ENCODE peak calls at places on chromosomes 7 and 10, in five cellular contexts. Q, B, V, W and R are unnamed samples.

GRCh38 chr7:116560021-116560970 is 35.5 kb downstream of the CAV1 start:
- DNase-seq in V (no peak), W (no peak), B (no peak), Q (no peak), R (no peak)

GRCh38 chr10:19937989-19938388 is 121.8 kb downstream of the PLXDC2 start:
- DNase-seq in B (no peak), W (no peak), Q (no peak), V (no peak), R (no peak)

GRCh38 chr7:47453093-47454056 is 128.5 kb downstream of the TNS3 start:
- DNase-seq in V (peak), B (peak), W (peak), Q (peak), R (peak)

GRCh38 chr7:41148521-41148951 is 554.4 kb downstream of the INHBA start:
- DNase-seq in W (no peak), V (no peak), Q (no peak), B (peak), R (no peak)

GRCh38 chr7:17598846-17599245 is 300.4 kb downstream of the AHR start:
- DNase-seq in V (no peak), Q (no peak), B (no peak), W (no peak), R (no peak)

GRCh38 chr10:12993595-12993994 is 7.9 kb downstream of the CCDC3 start:
- DNase-seq in Q (no peak), V (no peak), W (no peak), B (no peak), R (no peak)

GRCh38 chr7:15685358-15686181 is 913 bp downstream of the MEOX2 start:
- DNase-seq in Q (no peak), B (peak), V (peak), W (peak), R (peak)

GRCh38 chr7:149838992-149839408 is 825 bp downstream of the ZNF862 start:
- DNase-seq in Q (no peak), B (peak), W (no peak), V (peak), R (no peak)

GRCh38 chr10:34880817-34881216 is 65.7 kb upstream of the PARD3 start:
- DNase-seq in V (no peak), W (no peak), Q (no peak), B (no peak), R (no peak)

GRCh38 chr7:23276381-23276780 is 22.8 kb upstream of the MALSU1 start:
- DNase-seq in W (no peak), B (no peak), V (no peak), Q (no peak), R (no peak)

GRCh38 chr10:105352827-105353226 is 711.7 kb downstream of the SORCS3 start:
- DNase-seq in V (no peak), W (no peak), Q (no peak), B (no peak), R (no peak)

GRCh38 chr10:124558339-124558685 is 96.7 kb downstream of the LHPP start:
- DNase-seq in Q (no peak), V (no peak), W (no peak), B (no peak), R (no peak)

GRCh38 chr7:73425356-73425983 is 8.1 kb upstream of the FZD9 start:
- DNase-seq in V (no peak), Q (no peak), W (no peak), B (no peak), R (no peak)

DNA sequence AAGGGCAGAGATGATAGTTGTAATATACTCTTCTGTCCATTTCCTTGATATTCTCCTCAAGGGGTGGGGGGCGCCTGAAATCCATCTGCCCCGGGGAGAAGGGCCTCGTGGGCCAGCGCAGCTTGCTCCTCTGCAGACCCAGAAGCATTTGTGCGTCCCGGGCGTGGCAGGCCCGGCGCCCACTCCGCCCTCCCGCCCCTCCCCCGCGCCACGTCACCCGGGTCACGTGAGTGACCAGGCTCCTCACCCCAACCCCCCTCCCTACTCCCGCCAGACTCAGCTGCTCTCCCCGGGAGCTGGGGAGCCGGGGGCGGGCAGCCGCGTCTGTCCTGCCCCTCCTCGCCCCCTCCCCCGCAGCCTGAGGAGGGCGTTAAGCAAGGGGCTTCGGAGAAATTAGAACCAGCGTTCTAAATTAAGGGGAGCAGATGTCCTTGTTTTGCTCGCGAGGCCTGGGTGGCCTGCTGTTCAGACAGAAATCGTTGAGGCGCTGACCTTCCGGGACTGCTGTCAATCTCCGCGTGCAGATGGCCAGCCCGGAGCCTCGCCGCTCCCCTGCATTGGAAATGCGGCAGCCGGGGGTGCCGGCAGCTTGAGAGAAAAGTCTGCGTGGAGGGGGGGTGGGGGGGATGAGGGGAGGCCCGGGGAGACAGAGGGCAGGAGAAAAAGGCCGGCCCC is 102.1 kb upstream of the ZNF438 start:
- DNase-seq in B (peak), Q (peak), W (peak), V (peak), R (peak)
- TF ChIP-seq POLR2A in B (no peak), Q (no peak), W (peak), V (peak), R (peak)

GRCh38 chr7:156207306-156207705 is 395.0 kb upstream of the SHH start:
- DNase-seq in V (no peak), W (no peak), Q (no peak), B (no peak), R (no peak)
- TF ChIP-seq POLR2A in V (no peak), W (no peak), Q (no peak), B (no peak), R (no peak)

GRCh38 chr7:35520810-35521059 is 174.2 kb downstream of the HERPUD2 start:
- DNase-seq in W (no peak), Q (no peak), V (no peak), B (no peak), R (no peak)

GRCh38 chr7:35516498-35516897 is 178.4 kb downstream of the HERPUD2 start:
- DNase-seq in W (no peak), B (no peak), V (no peak), Q (no peak), R (no peak)

GRCh38 chr7:35519971-35520809 is 174.7 kb downstream of the HERPUD2 start:
- DNase-seq in W (peak), Q (peak), B (peak), V (peak), R (peak)

GRCh38 chr7:35513828-35514227 is 181.1 kb downstream of the HERPUD2 start:
- DNase-seq in V (no peak), B (no peak), W (no peak), Q (no peak), R (no peak)

DNA sequence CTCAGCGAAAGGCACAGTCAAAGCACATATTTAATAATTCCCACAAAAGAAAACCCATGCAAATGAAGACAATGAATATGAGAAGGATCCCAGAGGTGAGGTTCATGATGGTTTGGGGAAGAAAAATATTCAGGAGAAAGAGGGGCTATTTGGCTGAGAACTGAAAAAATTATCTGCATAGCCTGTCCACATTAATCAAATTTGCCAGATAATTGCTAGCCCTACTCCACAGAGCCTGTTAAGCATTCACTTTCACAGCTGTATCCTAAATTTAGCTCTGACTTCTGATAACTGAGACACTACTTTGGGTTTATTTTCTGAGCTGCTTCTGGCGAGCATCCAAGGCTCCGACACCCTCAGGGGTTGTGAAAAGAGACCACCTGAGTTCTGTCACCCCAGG is 176.2 kb downstream of the HERPUD2 start:
- DNase-seq in B (no peak), V (no peak), W (no peak), Q (no peak), R (no peak)
- TF ChIP-seq POLR2A in B (no peak), V (no peak), W (no peak), Q (no peak), R (no peak)

GRCh38 chr7:103317009-103317408 is 19.8 kb downstream of the PMPCB start:
- DNase-seq in Q (no peak), W (no peak), V (no peak), B (no peak), R (no peak)
- TF ChIP-seq POLR2A in Q (no peak), W (no peak), V (no peak), B (no peak), R (no peak)

DNA sequence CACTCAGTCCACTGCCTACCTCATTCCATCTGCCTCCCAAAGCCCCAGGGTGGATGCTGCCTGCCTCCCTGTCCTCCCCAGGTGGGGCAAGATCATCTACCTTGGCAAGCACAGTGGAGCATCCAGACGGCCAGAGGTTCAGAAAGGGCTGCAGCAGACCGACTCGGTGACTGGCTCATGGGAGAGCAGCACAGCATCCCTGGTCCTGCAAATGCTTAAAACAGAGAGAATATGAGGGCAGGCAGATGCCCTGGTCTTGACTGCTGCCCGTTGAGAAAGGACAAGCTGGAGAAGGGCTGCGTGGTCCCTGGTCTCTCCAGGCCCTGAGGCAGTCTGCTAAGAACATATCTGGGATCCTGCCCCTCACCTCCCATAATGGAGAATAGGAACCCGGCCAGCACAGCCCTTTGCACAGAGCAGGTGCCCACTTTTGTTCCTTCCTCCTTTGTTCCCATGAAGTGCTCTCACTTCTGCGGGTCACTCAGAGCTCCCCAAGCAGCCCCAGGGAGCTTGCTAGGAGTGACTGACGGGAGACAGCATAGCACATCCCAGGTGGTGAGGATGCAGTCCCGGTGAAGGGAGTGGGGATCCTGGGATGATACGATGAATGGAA is 1.4 kb downstream of the HPS1 start:
- DNase-seq in B (no peak), V (no peak), Q (no peak), W (no peak), R (no peak)
- TF ChIP-seq POLR2A in B (no peak), V (no peak), Q (no peak), W (no peak), R (no peak)

DNA sequence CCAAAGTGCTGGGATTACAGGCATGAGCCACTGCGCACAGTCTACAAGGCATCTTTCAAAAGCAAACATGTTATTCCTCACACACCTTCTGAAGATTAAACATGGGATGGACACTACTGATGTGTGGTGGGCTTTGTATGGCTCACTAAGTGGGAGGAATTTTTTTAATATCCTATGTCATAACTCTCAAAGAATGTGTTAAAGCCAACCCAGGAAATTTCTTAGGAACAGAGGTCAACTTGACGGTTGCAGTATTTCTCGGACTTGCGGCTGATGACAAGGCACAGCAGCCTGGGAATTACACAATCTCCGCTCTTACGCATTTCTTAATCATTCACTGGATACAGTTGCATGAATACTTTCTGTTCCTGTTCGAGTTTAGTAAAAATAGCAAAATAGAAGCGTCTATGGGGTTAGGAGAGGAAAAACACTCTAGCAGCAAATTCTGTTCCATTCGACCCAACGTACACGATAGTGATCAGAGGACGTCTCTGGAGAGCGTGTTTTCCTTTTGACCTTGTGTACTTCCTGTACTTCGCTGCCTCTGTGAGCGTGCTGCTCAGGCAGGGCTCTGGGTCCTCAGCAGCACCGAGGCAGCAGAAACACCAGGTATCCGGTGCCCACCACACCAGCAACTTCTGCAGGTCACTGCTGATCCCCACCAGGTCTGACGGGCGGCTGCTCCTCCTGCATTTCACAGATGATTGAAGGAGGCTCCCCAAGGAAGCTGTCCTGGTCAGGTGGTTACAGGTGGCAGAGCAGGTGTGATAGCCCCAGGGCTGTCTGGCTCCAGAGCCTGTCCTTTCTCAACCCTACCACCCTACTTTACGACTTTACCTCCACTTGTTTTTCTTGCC is 26.4 kb upstream of the SRGN start:
- DNase-seq in V (peak), W (no peak), B (peak), Q (peak), R (peak)
- TF ChIP-seq POLR2A in V (peak), W (peak), B (peak), Q (no peak), R (peak)